ENCODE peak calls at places on chromosome 3, in four cellular contexts. M is Peyer's patch, V is ovary, Y is thyroid gland. T is an unnamed sample.

GRCh38 chr3:54710954-54711353 is 216.9 kb downstream of the LRTM1 start:
- DNase-seq in M (no peak), V (no peak), Y (no peak), T (no peak)

GRCh38 chr3:43699864-43700263 is 9.1 kb downstream of the ABHD5 start:
- DNase-seq in M (no peak), V (no peak), Y (no peak), T (no peak)

GRCh38 chr3:142647856-142648255 is 51.7 kb downstream of the PLS1 start:
- DNase-seq in M (no peak), V (no peak), Y (no peak), T (no peak)

GRCh38 chr3:188693435-188693834 is 478.3 kb upstream of the TPRG1 start:
- DNase-seq in M (no peak), V (no peak), Y (no peak), T (no peak)

GRCh38 chr3:84547971-84548970 is 410.5 kb upstream of the CADM2 start:
- DNase-seq in M (no peak), V (no peak), Y (peak), T (no peak)

GRCh38 chr3:184872200-184872599 is 60.2 kb downstream of the VPS8 start:
- DNase-seq in M (no peak), V (no peak), Y (no peak), T (no peak)

GRCh38 chr3:140206196-140207040 is 271.4 kb downstream of the CLSTN2 start:
- DNase-seq in M (no peak), V (no peak), Y (peak), T (no peak)

GRCh38 chr3:55244247-55244646 is 242.9 kb downstream of the WNT5A start:
- DNase-seq in M (no peak), V (no peak), Y (no peak), T (no peak)

GRCh38 chr3:186540444-186541226 is 3.5 kb downstream of the CRYGS start:
- DNase-seq in M (peak), V (peak), Y (peak), T (peak)

DNA sequence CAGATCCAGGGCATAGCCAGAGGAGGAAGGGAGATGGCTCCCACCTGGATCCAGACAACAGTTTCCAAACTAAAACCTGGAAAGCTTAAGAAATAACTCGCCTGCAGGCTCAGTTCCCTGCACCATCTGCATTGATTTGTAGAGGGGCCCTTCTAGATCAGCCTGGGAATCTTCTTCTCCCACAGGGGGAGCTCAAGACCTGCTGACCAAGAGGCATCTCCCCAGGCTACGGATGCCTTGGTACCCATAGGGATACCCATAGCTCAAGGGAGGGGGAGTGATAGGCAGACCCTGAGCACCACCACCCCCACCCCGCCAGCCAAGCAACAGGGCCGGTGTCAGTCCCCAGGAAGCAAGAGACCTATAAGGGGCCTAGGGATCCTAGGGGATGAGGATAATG is 28.0 kb upstream of the DCLK3 start:
- DNase-seq in M (no peak), V (no peak), Y (peak), T (no peak)
- TF ChIP-seq CTCF in M (no peak), V (no peak), Y (peak), T (no peak)

GRCh38 chr3:124221286-124221821 is 229.4 kb upstream of the ROPN1 start:
- DNase-seq in M (no peak), V (no peak), Y (no peak), T (no peak)
- TF ChIP-seq POLR2A in M (no peak), V (no peak), Y (no peak), T (no peak)

GRCh38 chr3:64214002-64214696 is 11.1 kb downstream of the PRICKLE2 start:
- DNase-seq in M (peak), V (peak), Y (peak), T (peak)
- H3K4me3 ChIP-seq in M (no peak), V (peak), Y (no peak), T (no peak)

GRCh38 chr3:154954750-154955149 is 125.4 kb upstream of the MME start:
- DNase-seq in M (no peak), V (no peak), Y (no peak), T (no peak)
- TF ChIP-seq CTCF in M (no peak), V (no peak), Y (no peak), T (no peak)

DNA sequence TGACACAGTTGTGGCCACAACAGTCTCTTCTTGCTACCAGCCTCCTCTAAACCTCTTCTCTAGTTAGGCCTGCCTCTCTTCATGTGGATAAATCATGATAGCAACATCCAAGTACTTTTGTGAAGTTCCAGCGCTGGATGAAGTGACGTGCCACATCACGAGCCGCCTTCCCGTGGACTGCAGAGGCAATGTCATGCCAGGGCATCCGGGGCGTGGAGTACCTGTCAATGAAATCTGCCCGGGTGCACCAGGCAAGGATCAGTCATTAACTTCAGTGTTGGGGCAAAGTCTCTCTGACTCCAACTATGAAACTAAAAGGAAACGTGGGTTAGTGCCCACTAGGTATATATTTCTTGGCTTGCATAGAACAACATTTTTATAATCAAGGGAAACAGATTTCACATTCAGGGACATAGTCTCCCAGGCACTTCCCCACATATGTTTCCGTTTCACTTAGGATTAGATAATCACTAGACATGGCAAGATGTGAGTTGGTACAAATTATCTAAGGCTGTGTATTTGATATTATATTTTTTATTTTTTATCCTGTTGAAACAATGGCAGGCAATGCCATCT is 133.6 kb downstream of the PLD1 start:
- DNase-seq in M (peak), V (no peak), Y (peak), T (peak)
- TF ChIP-seq POLR2A in M (peak), V (no peak), Y (no peak), T (no peak)

DNA sequence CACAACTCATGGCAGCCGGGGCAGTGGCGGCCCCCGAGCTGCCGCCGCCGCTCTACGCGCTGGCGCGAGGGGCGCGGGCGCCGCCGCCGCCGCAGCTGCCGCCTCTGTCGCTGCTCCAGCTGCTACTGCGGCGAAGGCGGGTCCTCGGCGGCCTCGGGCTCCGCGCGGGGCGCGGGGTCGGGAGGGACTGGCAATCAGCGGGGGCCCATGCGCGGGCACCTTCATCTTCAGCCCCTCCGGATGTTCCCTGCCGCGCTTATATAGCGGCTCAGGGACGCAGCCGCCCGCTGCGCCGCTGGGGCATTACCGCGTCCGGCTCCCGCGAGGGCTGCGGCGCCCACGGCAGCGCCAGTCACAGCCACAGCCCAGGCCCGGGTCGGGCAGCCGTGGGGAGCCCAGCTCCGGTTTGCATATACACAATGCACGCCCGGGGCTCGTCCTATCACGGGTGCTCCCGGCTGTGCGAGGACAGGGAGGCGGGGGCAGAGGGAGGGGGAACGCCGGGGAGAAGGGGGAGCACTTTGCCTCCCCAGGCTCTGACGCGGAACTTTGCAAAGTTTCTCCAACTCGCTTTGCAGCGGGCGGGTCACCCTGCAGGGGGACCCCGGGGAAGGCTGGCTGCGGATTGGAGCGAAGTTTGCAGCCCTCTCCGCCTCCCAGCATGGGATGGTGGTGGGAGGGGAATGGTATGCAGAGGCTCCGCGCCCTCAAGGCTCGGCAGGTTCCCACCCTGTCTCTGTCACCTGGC is at the start of gene VGLL3:
- DNase-seq in M (peak), V (peak), Y (peak), T (peak)
- H3K4me3 ChIP-seq in M (peak), V (peak), Y (peak), T (peak)

T was measured in lower leg skin.